ENCODE peak calls at places on chromosomes 11 and 22, in eight cellular contexts. Q is GM23338, N is right lobe of liver, C is suprapubic skin, X is ascending aorta, T is tibial nerve, A is heart left ventricle, W is A549. U is an unnamed sample.

GRCh38 chr22:29306830-29307657 is 594 bp downstream of the GAS2L1 start:
- DNase-seq in Q (peak), X (no peak), A (peak), T (peak), N (peak), C (no peak), W (peak), U (peak)

GRCh38 chr11:74388678-74389327 is 9.4 kb downstream of the PGM2L1 start:
- DNase-seq in C (no peak), W (peak), T (peak), N (no peak), X (no peak), A (peak), Q (peak), U (no peak)

GRCh38 chr11:64500176-64501013 is 90.6 kb upstream of the SLC22A12 start:
- DNase-seq in C (peak), Q (no peak), T (no peak), N (no peak), X (no peak), A (no peak), W (no peak), U (no peak)

GRCh38 chr11:73087730-73088129 is 54.4 kb downstream of the FCHSD2 start:
- DNase-seq in N (no peak), A (no peak), T (no peak), W (no peak), C (no peak), Q (no peak), X (no peak), U (no peak)

GRCh38 chr22:47376901-47377520 is 614.6 kb downstream of the TBC1D22A start:
- DNase-seq in Q (no peak), A (peak), T (no peak), N (peak), X (no peak), C (no peak), W (no peak), U (peak)

GRCh38 chr11:100473390-100473740 is 213.7 kb upstream of the ARHGAP42 start:
- DNase-seq in A (no peak), C (no peak), W (no peak), T (no peak), N (no peak), X (no peak), Q (no peak), U (no peak)

GRCh38 chr11:123060265-123061000 is 1.5 kb downstream of the HSPA8 start:
- DNase-seq in T (no peak), N (no peak), W (no peak), Q (no peak), C (no peak), A (no peak), X (no peak), U (no peak)

GRCh38 chr11:112697371-112697770 is 263.8 kb upstream of the NCAM1 start:
- DNase-seq in C (no peak), A (no peak), Q (no peak), T (no peak), W (no peak), N (no peak), X (no peak), U (peak)

GRCh38 chr11:14679662-14680061 is 36.1 kb downstream of the PDE3B start:
- DNase-seq in X (no peak), T (no peak), N (no peak), Q (no peak), W (no peak), C (no peak), A (no peak), U (no peak)

GRCh38 chr22:37345863-37346514 is 63.7 kb downstream of the CYTH4 start:
- DNase-seq in Q (no peak), T (peak), N (no peak), A (no peak), C (no peak), W (no peak), X (no peak), U (no peak)

GRCh38 chr11:113273720-113274119 is 40.7 kb upstream of the TTC12 start:
- DNase-seq in N (no peak), C (no peak), X (no peak), A (no peak), Q (no peak), T (no peak), W (no peak), U (no peak)

GRCh38 chr11:71379722-71380121 is 68.5 kb downstream of the DHCR7 start:
- DNase-seq in T (no peak), C (no peak), Q (no peak), W (no peak), A (no peak), X (no peak), N (no peak), U (no peak)

GRCh38 chr11:2884424-2884815 is 1.2 kb downstream of the CDKN1C start:
- DNase-seq in N (no peak), A (peak), T (no peak), Q (no peak), C (no peak), W (no peak), X (no peak), U (no peak)

GRCh38 chr11:2886936-2887335 is 1.4 kb upstream of the CDKN1C start:
- DNase-seq in X (no peak), Q (no peak), T (no peak), A (peak), W (no peak), N (no peak), C (no peak), U (no peak)

GRCh38 chr11:2886191-2886894 is 768 bp upstream of the CDKN1C start:
- DNase-seq in N (no peak), W (no peak), Q (peak), X (no peak), A (peak), C (no peak), T (peak), U (no peak)

GRCh38 chr11:2885017-2885675 is 429 bp downstream of the CDKN1C start:
- DNase-seq in Q (peak), A (peak), N (no peak), W (no peak), X (no peak), C (no peak), T (no peak), U (peak)

DNA sequence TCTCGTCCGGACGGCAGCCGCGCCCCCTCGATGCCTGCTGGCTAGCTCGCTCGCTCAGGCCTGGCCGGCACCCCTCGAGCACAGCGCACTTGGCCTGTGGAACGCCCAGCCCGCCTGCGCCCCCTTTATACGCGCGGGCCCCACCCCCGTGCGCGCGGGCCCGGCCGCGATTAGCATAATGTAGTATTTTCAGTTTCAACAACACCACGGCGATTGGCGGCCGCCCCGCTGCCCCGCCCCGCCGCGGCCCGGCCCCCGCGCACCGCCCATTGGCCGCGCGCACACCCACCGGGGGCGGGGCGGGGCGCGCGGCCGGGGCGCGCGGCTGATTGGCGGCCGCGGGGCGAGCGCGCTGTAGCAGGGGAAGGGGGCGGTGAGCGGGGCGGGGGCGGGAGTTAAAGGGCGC is at the start of gene CDKN1C:
- DNase-seq in N (peak), A (peak), W (peak), Q (peak), C (peak), X (peak), T (peak), U (peak)
- H3K4me3 ChIP-seq in N (peak), A (peak), W (peak), Q (peak), C (peak), X (peak), T (peak), U (peak)

GRCh38 chr11:3111919-3112690 is 53.0 kb downstream of the OSBPL5 start:
- DNase-seq in N (no peak), A (no peak), C (no peak), Q (no peak), W (no peak), X (no peak), T (no peak), U (no peak)
- H3K4me3 ChIP-seq in N (no peak), A (no peak), C (no peak), Q (no peak), W (no peak), X (no peak), T (no peak), U (no peak)

GRCh38 chr11:61828629-61829407 is 718 bp downstream of the FADS2 start:
- DNase-seq in W (peak), Q (peak), N (no peak), C (no peak), T (no peak), X (no peak), A (peak), U (no peak)

GRCh38 chr11:61830318-61831105 is 2.4 kb downstream of the FADS2 start:
- DNase-seq in N (no peak), C (no peak), W (no peak), X (no peak), A (peak), Q (no peak), T (no peak), U (no peak)

GRCh38 chr11:61827573-61828378 is at the start of gene FADS2:
- DNase-seq in X (peak), T (peak), C (peak), A (peak), N (peak), W (peak), Q (peak), U (no peak)

GRCh38 chr11:61828379-61828628 is 204 bp downstream of the FADS2 start:
- DNase-seq in Q (no peak), N (no peak), X (no peak), C (no peak), W (no peak), T (no peak), A (no peak), U (no peak)

DNA sequence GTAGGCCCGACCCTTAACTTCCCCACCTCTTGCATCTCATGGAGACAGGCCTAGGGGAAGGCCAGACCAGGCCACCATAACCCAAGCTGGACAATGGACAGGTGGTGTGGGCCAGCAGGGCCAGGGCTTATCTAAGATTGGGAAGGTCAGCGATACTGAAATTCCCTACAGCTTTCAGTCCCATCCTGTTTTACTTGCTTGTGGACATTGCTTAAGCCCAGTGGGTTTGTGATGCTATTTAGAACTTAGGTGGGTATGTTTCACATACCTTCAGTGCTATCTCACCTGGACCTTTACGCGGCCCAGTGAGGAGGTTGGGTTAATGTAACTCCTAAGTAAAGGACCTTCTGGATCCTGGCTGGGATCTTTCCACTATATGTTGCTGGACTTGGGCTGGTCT is 1.7 kb downstream of the FADS2 start:
- DNase-seq in A (peak), C (no peak), Q (no peak), N (no peak), X (no peak), T (no peak), W (no peak), U (no peak)
- H3K4me3 ChIP-seq in A (no peak), C (peak), Q (peak), N (peak), X (peak), T (no peak), W (peak), U (no peak)

GRCh38 chr22:19852177-19852781 is 2.4 kb downstream of the GNB1L start:
- DNase-seq in Q (no peak), A (no peak), T (no peak), W (no peak), N (no peak), X (no peak), C (no peak), U (no peak)
- H3K4me3 ChIP-seq in Q (no peak), A (no peak), T (no peak), W (no peak), N (no peak), X (no peak), C (peak), U (no peak)

DNA sequence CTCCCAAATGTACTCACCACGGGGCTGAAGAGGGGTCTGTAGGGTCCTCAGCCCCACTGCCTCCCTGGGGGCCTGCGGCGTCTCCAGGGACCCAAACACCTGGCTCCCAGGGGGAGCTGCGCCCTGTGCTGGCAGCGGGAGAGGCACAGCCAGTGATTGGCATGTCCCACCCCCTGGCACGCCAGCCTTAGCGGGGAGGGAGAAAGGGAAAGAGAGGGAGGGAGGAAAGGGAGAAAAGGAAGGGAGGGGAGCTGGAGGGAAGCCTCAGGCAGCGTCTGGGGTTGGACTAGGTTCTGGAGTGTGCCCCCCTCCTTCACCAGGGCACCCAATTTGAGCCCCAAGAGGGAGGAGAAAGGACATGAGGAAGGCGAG is at the start of gene CHRM1:
- DNase-seq in Q (no peak), A (no peak), T (no peak), X (no peak), N (no peak), W (no peak), C (no peak), U (no peak)
- H3K4me3 ChIP-seq in Q (no peak), A (no peak), T (no peak), X (peak), N (no peak), W (peak), C (peak), U (no peak)

GRCh38 chr22:35398574-35398973 is 1.4 kb upstream of the MCM5 start:
- DNase-seq in N (no peak), W (no peak), A (no peak), Q (no peak), X (no peak), T (no peak), C (no peak), U (no peak)
- H3K4me3 ChIP-seq in N (no peak), W (no peak), A (no peak), Q (no peak), X (no peak), T (no peak), C (no peak), U (no peak)

DNA sequence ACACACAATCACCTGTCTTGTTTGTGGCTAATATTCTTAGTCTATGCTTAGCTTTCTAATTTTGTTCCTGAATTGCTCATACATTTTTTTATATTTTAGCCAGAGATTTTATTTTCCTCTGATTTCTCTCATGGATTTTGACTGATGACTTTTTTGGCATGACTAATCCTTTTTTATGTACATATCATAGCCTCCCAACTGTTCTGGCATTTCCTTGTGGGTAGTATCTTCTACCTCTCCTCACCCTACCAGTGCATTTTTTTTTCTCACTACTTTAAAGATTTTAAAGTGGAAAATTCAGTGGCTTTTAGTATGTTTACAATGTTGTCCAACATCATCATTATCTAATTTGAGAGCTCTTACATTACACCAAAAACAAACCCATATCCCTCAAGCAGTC is 84.4 kb upstream of the TENM4 start:
- DNase-seq in Q (no peak), T (no peak), X (no peak), W (no peak), A (no peak), C (no peak), N (no peak), U (no peak)
- H3K4me3 ChIP-seq in Q (no peak), T (no peak), X (no peak), W (no peak), A (no peak), C (no peak), N (no peak), U (no peak)

U was measured in breast epithelium.